ENCODE peak calls at places on chromosome 16, in six cellular contexts. P, N, K, X, C and V are unnamed samples.

GRCh38 chr16:23694707-23695373 is 16.2 kb downstream of the PLK1 start:
- DNase-seq in C (peak; percentile 58), N (no peak), K (no peak), X (peak; percentile 46), P (no peak), V (peak; percentile 95)

GRCh38 chr16:58348986-58349385 is 43.3 kb upstream of the GINS3 start:
- DNase-seq in P (no peak), N (no peak), C (no peak), K (no peak), X (no peak), V (no peak)

GRCh38 chr16:75099738-75100615 is 16.6 kb downstream of the LDHD start:
- DNase-seq in K (no peak), C (no peak), P (no peak), N (peak; percentile 69), X (no peak), V (peak; percentile 68)

GRCh38 chr16:88803264-88803987 is at the start of gene CDT1:
- DNase-seq in C (peak; percentile 87), P (peak; percentile 81), K (peak; percentile 77), X (peak; percentile 93), N (peak; percentile 93), V (peak; percentile 91)

GRCh38 chr16:79400462-79401149 is 199.9 kb downstream of the MAF start:
- DNase-seq in X (peak; percentile 72), K (no peak), C (no peak), N (no peak), P (no peak), V (no peak)

GRCh38 chr16:12097523-12098428 is 121.2 kb downstream of the SNX29 start:
- DNase-seq in P (no peak), N (peak; percentile 59), X (peak; percentile 58), C (no peak), K (peak; percentile 17), V (no peak)

GRCh38 chr16:24896439-24896838 is 50.7 kb downstream of the SLC5A11 start:
- DNase-seq in N (no peak), P (no peak), K (no peak), X (no peak), C (no peak), V (no peak)

GRCh38 chr16:4414187-4414909 is 2.0 kb downstream of the CORO7 start:
- DNase-seq in C (no peak), N (no peak), P (no peak), X (no peak), K (no peak), V (no peak)

GRCh38 chr16:4032768-4033167 is 83.5 kb downstream of the ADCY9 start:
- DNase-seq in C (no peak), N (peak; percentile 78), P (no peak), X (no peak), K (no peak), V (no peak)

GRCh38 chr16:56140645-56141044 is 50.6 kb upstream of the GNAO1 start:
- DNase-seq in C (no peak), K (no peak), X (no peak), N (no peak), P (no peak), V (no peak)

GRCh38 chr16:21104124-21104860 is 46.4 kb downstream of the DNAH3 start:
- DNase-seq in P (no peak), N (no peak), C (no peak), K (no peak), X (no peak), V (no peak)

GRCh38 chr16:82134884-82135283 is 35.1 kb downstream of the MPHOSPH6 start:
- DNase-seq in N (no peak), X (no peak), C (no peak), P (no peak), K (no peak), V (no peak)

GRCh38 chr16:22217890-22218730 is 12.0 kb downstream of the EEF2K start:
- DNase-seq in X (no peak), P (peak; percentile 45), K (no peak), C (no peak), N (no peak), V (peak; percentile 65)

GRCh38 chr16:27251561-27252205 is 16.9 kb downstream of the NSMCE1 start:
- DNase-seq in P (no peak), X (no peak), N (no peak), C (no peak), K (no peak), V (peak; percentile 17)

GRCh38 chr16:12341966-12342365 is 365.4 kb downstream of the SNX29 start:
- DNase-seq in C (no peak), N (no peak), X (no peak), K (peak; percentile 76), P (no peak), V (no peak)

GRCh38 chr16:19474617-19475016 is 47.3 kb downstream of the GDE1 start:
- DNase-seq in N (no peak), X (no peak), P (no peak), K (no peak), C (no peak), V (no peak)

GRCh38 chr16:87724490-87725291 is 41.1 kb downstream of the KLHDC4 start:
- DNase-seq in P (no peak), X (no peak), K (no peak), N (no peak), C (no peak), V (no peak)
- H3K27ac ChIP-seq in P (no peak overlapping the region), X (no peak overlapping the region), K (no peak overlapping the region), N (no peak overlapping the region), C (no peak overlapping the region), V (no peak overlapping the region)

GRCh38 chr16:67884-68789 is 4.3 kb downstream of the RHBDF1 start:
- DNase-seq in X (no peak), K (no peak), C (no peak), P (no peak), N (no peak), V (no peak)
- H3K4me1 ChIP-seq in X (peaks cover 32% of the 10 kb centered on the region), K (peaks cover 26% of the 10 kb centered on the region), C (peaks cover 41% of the 10 kb centered on the region), P (peaks cover 13% of the 10 kb centered on the region), N (peaks cover 33% of the 10 kb centered on the region), V (peaks cover 12% of the 10 kb centered on the region)

GRCh38 chr16:67111951-67112444 is 2.3 kb downstream of the PHAF1 start:
- DNase-seq in P (no peak), C (no peak), X (no peak), K (no peak), N (no peak), V (no peak)

GRCh38 chr16:67108489-67108888 is 1.3 kb upstream of the PHAF1 start:
- DNase-seq in K (no peak), P (no peak), X (no peak), N (no peak), C (no peak), V (no peak)

GRCh38 chr16:67109407-67110135 is at the start of gene PHAF1:
- DNase-seq in C (peak; percentile 91), N (peak; percentile 97), X (peak; percentile 97), P (peak; percentile 92), K (peak; percentile 86), V (peak; percentile 99)

GRCh38 chr16:67108931-67109406 is 772 bp upstream of the PHAF1 start:
- DNase-seq in X (no peak), C (no peak), P (no peak), K (no peak), N (no peak), V (no peak)

GRCh38 chr16:67110136-67110847 is 551 bp downstream of the PHAF1 start:
- DNase-seq in X (peak; percentile 35), P (no peak), N (no peak), K (no peak), C (no peak), V (no peak)
- H3K27ac ChIP-seq in X (peak overlapping the region; percentile 51), P (peak overlapping the region; percentile 81), N (peak overlapping the region; percentile 91), K (no peak overlapping the region), C (no peak overlapping the region), V (peak overlapping the region; percentile 22)

GRCh38 chr16:85681255-85681654 is 7.5 kb downstream of the GINS2 start:
- DNase-seq in X (peak; percentile 39), C (no peak), P (no peak), N (no peak), K (no peak), V (no peak)

GRCh38 chr16:85680352-85680944 is 8.3 kb downstream of the GINS2 start:
- DNase-seq in X (no peak), K (no peak), N (no peak), C (no peak), P (no peak), V (no peak)

GRCh38 chr16:85682516-85682915 is 6.2 kb downstream of the GINS2 start:
- DNase-seq in X (no peak), K (no peak), P (no peak), C (no peak), N (no peak), V (no peak)

GRCh38 chr16:85685251-85685650 is 3.5 kb downstream of the GINS2 start:
- DNase-seq in C (no peak), K (no peak), P (no peak), N (no peak), X (no peak), V (no peak)

DNA sequence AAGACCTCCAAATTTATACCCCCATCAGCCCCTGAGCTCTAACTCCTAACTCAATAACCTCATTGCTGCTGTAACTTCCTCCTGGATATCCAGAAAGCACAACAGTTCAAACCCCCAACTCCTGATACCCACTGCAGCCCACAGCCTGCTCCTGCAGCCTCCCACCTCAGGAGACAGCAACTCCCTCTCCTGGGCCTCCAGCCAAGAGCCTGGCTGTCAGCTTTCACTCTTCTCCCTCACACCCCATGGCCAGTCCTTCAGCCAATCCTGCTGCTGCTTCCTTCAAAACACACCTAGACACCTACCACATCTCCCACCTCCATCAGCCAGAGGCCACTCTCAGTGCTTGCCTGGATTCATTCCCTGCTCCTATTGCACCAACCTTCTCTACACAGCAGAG is 5.4 kb downstream of the GINS2 start:
- DNase-seq in X (no peak), N (no peak), K (no peak), P (no peak), C (no peak), V (no peak)
- H3K4me1 ChIP-seq in X (peaks cover 6% of the 10 kb centered on the region), N (peaks cover 4% of the 10 kb centered on the region), K (peaks cover 8% of the 10 kb centered on the region), P (peaks cover 9% of the 10 kb centered on the region), C (peaks cover 6% of the 10 kb centered on the region), V (no peaks in the 10 kb centered on the region)

GRCh38 chr16:1184980-1185379 is 32.1 kb downstream of the CACNA1H start:
- DNase-seq in N (no peak), P (no peak), K (no peak), X (no peak), C (no peak), V (no peak)

GRCh38 chr16:1181715-1182671 is 29.1 kb downstream of the CACNA1H start:
- DNase-seq in K (peak; percentile 25), N (peak; percentile 87), C (no peak), X (peak; percentile 89), P (peak; percentile 83), V (no peak)

GRCh38 chr16:1184156-1184868 is 31.4 kb downstream of the CACNA1H start:
- DNase-seq in K (no peak), P (peak; percentile 57), N (no peak), C (no peak), X (no peak), V (peak; percentile 63)

GRCh38 chr16:1180772-1181714 is 28.1 kb downstream of the CACNA1H start:
- DNase-seq in X (no peak), P (no peak), K (no peak), C (no peak), N (no peak), V (no peak)

GRCh38 chr16:1183235-1183907 is 30.5 kb downstream of the CACNA1H start:
- DNase-seq in P (peak; percentile 69), N (no peak), C (no peak), K (no peak), X (peak; percentile 73), V (no peak)
- H3K27ac ChIP-seq in P (peak overlapping the region; percentile 100), N (no peak overlapping the region), C (no peak overlapping the region), K (no peak overlapping the region), X (no peak overlapping the region), V (no peak overlapping the region)